ENCODE peak calls at places on chromosomes 6 and 20, in ten cellular contexts. W, Y, D, B, Z, E, S, M, V and Q are unnamed samples.

GRCh38 chr6:90286884-90287488 is 9.7 kb downstream of the BACH2 start:
- DNase-seq in S (no peak), E (no peak), D (peak; percentile 72), M (no peak), Z (no peak), B (peak; percentile 37), Y (no peak), W (no peak), V (no peak), Q (no peak)

GRCh38 chr6:168012431-168013249 is 15.2 kb downstream of the KIF25 start:
- DNase-seq in W (no peak), Y (no peak), S (no peak), D (no peak), Z (no peak), M (peak; percentile 87), E (no peak), B (no peak), V (no peak), Q (peak; percentile 7)

GRCh38 chr6:166462461-166463135 is 79.9 kb upstream of the MPC1 start:
- DNase-seq in W (no peak), B (no peak), Y (peak; percentile 35), M (no peak), D (no peak), V (no peak), E (no peak), Z (no peak), S (no peak), Q (no peak)

GRCh38 chr20:11332376-11332775 is 585.3 kb upstream of the BTBD3 start:
- DNase-seq in B (no peak), Y (no peak), V (no peak), S (no peak), W (no peak), D (no peak), Z (no peak), M (no peak), E (no peak), Q (no peak)

GRCh38 chr20:51187318-51187717 is 164.4 kb upstream of the KCNG1 start:
- DNase-seq in S (no peak), D (no peak), W (no peak), V (no peak), B (no peak), Z (no peak), Y (no peak), E (no peak), M (no peak), Q (no peak)

GRCh38 chr20:23362392-23363256 is 642 bp downstream of the GZF1 start:
- DNase-seq in Z (no peak), V (no peak), S (peak; percentile 50), W (no peak), D (no peak), E (peak; percentile 21), M (no peak), Y (no peak), B (peak; percentile 44), Q (peak; percentile 92)

GRCh38 chr6:31203345-31203979 is 33.0 kb upstream of the POU5F1 start:
- DNase-seq in V (no peak), M (no peak), D (peak; percentile 74), Y (no peak), E (no peak), Z (no peak), B (no peak), W (no peak), S (peak; percentile 39), Q (no peak)

GRCh38 chr6:93040375-93040774 is 379.0 kb downstream of the EPHA7 start:
- DNase-seq in S (no peak), E (no peak), B (no peak), D (no peak), V (no peak), Z (no peak), W (no peak), Y (no peak), M (no peak), Q (no peak)

GRCh38 chr6:89862281-89862680 is 32.0 kb upstream of the GJA10 start:
- DNase-seq in Z (no peak), W (no peak), Y (no peak), V (no peak), M (no peak), D (no peak), B (no peak), E (no peak), S (no peak), Q (no peak)

GRCh38 chr6:32639440-32640394 is 2.5 kb downstream of the HLA-DQA1 start:
- DNase-seq in M (no peak), S (no peak), Y (no peak), Z (no peak), D (no peak), E (no peak), V (no peak), W (no peak), B (no peak), Q (no peak)

GRCh38 chr6:32637219-32637880 is at the start of gene HLA-DQA1:
- DNase-seq in B (no peak), S (no peak), V (no peak), Y (no peak), Z (no peak), D (no peak), E (no peak), W (no peak), M (no peak), Q (no peak)

GRCh38 chr6:32641122-32641521 is 3.9 kb downstream of the HLA-DQA1 start:
- DNase-seq in E (no peak), W (no peak), Y (no peak), V (no peak), D (no peak), M (no peak), Z (no peak), S (no peak), B (no peak), Q (no peak)

GRCh38 chr6:32637883-32638282 is 677 bp downstream of the HLA-DQA1 start:
- DNase-seq in S (no peak), Z (no peak), B (no peak), Y (no peak), V (no peak), E (no peak), D (no peak), W (no peak), M (no peak), Q (no peak)

DNA sequence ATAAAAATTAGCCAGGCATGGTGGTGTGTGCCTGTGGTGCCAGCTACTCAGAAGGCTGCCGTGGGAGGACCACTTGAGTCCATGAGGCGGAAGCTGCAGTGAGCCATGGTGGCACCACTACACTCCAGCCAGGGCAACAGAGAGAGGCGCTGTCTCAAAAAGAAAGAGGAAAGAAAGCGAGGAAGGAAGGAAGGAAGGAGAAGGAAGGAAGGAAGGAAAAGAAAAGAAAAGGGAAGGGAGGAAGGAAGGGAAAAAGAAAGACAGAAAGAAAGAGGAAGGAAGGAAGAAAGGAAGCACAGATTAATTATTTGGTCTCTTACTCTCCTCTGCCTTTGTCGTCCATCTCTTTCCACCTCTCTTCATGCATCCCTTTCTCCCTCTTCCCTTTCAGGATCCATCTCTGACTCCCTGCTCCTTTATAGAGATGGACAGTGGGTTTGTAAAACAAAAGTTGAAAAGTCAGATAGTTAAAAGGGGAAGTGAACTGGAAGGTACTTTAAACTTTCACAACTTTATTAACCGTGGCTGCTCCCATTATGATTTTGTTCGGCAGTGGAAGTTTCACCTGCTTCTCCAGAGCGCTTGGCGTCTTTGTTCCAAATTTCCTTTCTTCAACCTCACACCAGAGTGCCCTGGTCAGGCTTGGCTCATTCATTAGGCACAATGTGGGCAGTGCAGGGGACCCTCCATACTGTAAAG is 1.5 kb downstream of the HLA-DQA1 start:
- DNase-seq in S (no peak), Y (no peak), B (no peak), V (no peak), D (no peak), Z (no peak), E (no peak), M (no peak), W (no peak), Q (no peak)
- TF ChIP-seq POLR2A in S (no peak), Y (no peak), B (no peak), V (no peak), D (no peak), Z (no peak), E (no peak), M (no peak), W (no peak), Q (no peak)

GRCh38 chr6:111831408-111831807 is 41.8 kb downstream of the FYN start:
- DNase-seq in M (no peak), Z (no peak), D (no peak), B (no peak), E (no peak), W (no peak), V (no peak), Y (no peak), S (no peak), Q (no peak)

GRCh38 chr6:111829581-111829980 is 43.7 kb downstream of the FYN start:
- DNase-seq in E (no peak), Z (no peak), Y (no peak), B (no peak), V (no peak), S (no peak), D (no peak), W (no peak), M (no peak), Q (no peak)

GRCh38 chr6:111828799-111829198 is 44.5 kb downstream of the FYN start:
- DNase-seq in W (no peak), V (no peak), B (no peak), Z (no peak), M (no peak), S (no peak), D (no peak), E (no peak), Y (no peak), Q (no peak)

GRCh38 chr6:111832833-111833418 is 40.3 kb downstream of the FYN start:
- DNase-seq in S (no peak), Y (no peak), M (no peak), W (no peak), B (no peak), Z (no peak), D (no peak), E (no peak), V (no peak), Q (no peak)

DNA sequence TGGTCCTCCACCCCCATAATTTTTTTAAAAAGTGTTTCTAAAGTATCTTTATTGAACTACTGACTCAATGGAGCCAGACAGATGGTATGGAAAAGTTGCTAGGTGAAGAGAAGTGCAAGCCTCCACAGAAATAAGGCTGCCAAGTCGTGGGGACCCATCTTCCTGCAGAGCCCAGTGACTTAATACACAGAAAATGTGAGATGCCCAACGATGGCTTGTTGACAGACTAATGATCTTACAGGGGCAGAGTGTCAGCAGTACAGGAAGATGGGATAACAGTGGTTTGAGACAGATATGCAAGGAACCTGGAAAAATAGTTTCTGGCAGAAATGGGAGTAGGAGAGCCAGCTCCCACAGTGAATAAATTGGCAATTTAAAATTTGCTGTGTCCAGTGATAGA is 43.2 kb downstream of the FYN start:
- DNase-seq in Y (no peak), S (no peak), W (no peak), B (no peak), Z (no peak), V (no peak), E (no peak), M (no peak), D (no peak), Q (no peak)
- TF ChIP-seq POLR2A in Y (no peak), S (no peak), W (no peak), B (no peak), Z (no peak), V (no peak), E (no peak), M (no peak), D (no peak), Q (no peak)

GRCh38 chr6:121349596-121349995 is 15.3 kb upstream of the TBC1D32 start:
- DNase-seq in E (no peak), Y (no peak), B (no peak), S (no peak), V (no peak), W (no peak), D (no peak), M (no peak), Z (no peak), Q (no peak)
- TF ChIP-seq POLR2A in E (no peak), Y (no peak), B (no peak), S (no peak), V (no peak), W (no peak), D (no peak), M (no peak), Z (no peak), Q (no peak)

GRCh38 chr6:100453701-100454521 is 10.8 kb downstream of the SIM1 start:
- DNase-seq in V (no peak), M (no peak), W (no peak), Z (no peak), S (no peak), Y (no peak), E (no peak), D (no peak), B (no peak), Q (no peak)
- TF ChIP-seq POLR2A in V (no peak), M (no peak), W (no peak), Z (no peak), S (no peak), Y (no peak), E (no peak), D (no peak), B (no peak), Q (no peak)